ENCODE peak calls at places on chromosome 13, in nine cellular contexts. One of them, this sample, is unnamed. For H3K9me3, the result is how much of the 10 kb centered on the place peaks cover.

GRCh38 chr13:74067818-74068217 is 66.4 kb downstream of the KLF12 start:
- DNase-seq in CD8-positive, alpha-beta T cell: no peak
- DNase-seq in psoas muscle: no peak
- DNase-seq in Panc1: no peak
- DNase-seq in colonic mucosa: no peak
- DNase-seq in A549: no peak
- DNase-seq in uterus: no peak
- DNase-seq in hepatocyte: no peak
- DNase-seq in Peyer's patch: no peak
- DNase-seq in this sample: no peak

GRCh38 chr13:28163587-28163986 is 25.2 kb downstream of the PAN3 start:
- DNase-seq in Panc1: no peak
- DNase-seq in uterus: no peak
- DNase-seq in CD8-positive, alpha-beta T cell: no peak
- DNase-seq in A549: no peak
- DNase-seq in hepatocyte: no peak
- DNase-seq in Peyer's patch: no peak
- DNase-seq in psoas muscle: no peak
- DNase-seq in colonic mucosa: no peak
- DNase-seq in this sample: no peak

GRCh38 chr13:51959773-51960172 is 51.5 kb downstream of the ATP7B start:
- DNase-seq in A549: no peak
- DNase-seq in colonic mucosa: peak
- DNase-seq in psoas muscle: no peak
- DNase-seq in CD8-positive, alpha-beta T cell: no peak
- DNase-seq in Peyer's patch: peak
- DNase-seq in hepatocyte: peak
- DNase-seq in uterus: no peak
- DNase-seq in Panc1: no peak
- DNase-seq in this sample: no peak

GRCh38 chr13:49935171-49936084 is 712 bp downstream of the SPRYD7 start:
- DNase-seq in hepatocyte: peak
- DNase-seq in psoas muscle: peak
- DNase-seq in A549: peak
- DNase-seq in Peyer's patch: no peak
- DNase-seq in colonic mucosa: peak
- DNase-seq in uterus: no peak
- DNase-seq in CD8-positive, alpha-beta T cell: no peak
- DNase-seq in Panc1: no peak
- DNase-seq in this sample: peak

GRCh38 chr13:27289016-27289665 is 18.5 kb downstream of the RASL11A start:
- DNase-seq in Panc1: no peak
- DNase-seq in A549: no peak
- DNase-seq in psoas muscle: no peak
- DNase-seq in colonic mucosa: no peak
- DNase-seq in hepatocyte: no peak
- DNase-seq in uterus: no peak
- DNase-seq in CD8-positive, alpha-beta T cell: no peak
- DNase-seq in Peyer's patch: no peak
- DNase-seq in this sample: no peak

GRCh38 chr13:72504026-72504925 is 223.2 kb downstream of the MZT1 start:
- DNase-seq in Panc1: no peak
- DNase-seq in uterus: no peak
- DNase-seq in colonic mucosa: no peak
- DNase-seq in A549: no peak
- DNase-seq in CD8-positive, alpha-beta T cell: no peak
- DNase-seq in psoas muscle: no peak
- DNase-seq in Peyer's patch: no peak
- DNase-seq in hepatocyte: no peak
- DNase-seq in this sample: no peak

GRCh38 chr13:113863511-113864302 is at the start of gene GAS6:
- DNase-seq in Panc1: no peak
- DNase-seq in colonic mucosa: peak
- DNase-seq in uterus: peak
- DNase-seq in CD8-positive, alpha-beta T cell: no peak
- DNase-seq in hepatocyte: peak
- DNase-seq in A549: peak
- DNase-seq in Peyer's patch: peak
- DNase-seq in psoas muscle: peak
- DNase-seq in this sample: no peak

GRCh38 chr13:114145722-114146121 is 13.3 kb upstream of the RASA3 start:
- DNase-seq in Peyer's patch: peak
- DNase-seq in CD8-positive, alpha-beta T cell: no peak
- DNase-seq in psoas muscle: no peak
- DNase-seq in Panc1: no peak
- DNase-seq in hepatocyte: no peak
- DNase-seq in uterus: no peak
- DNase-seq in colonic mucosa: no peak
- DNase-seq in A549: no peak
- DNase-seq in this sample: no peak

GRCh38 chr13:31053098-31053497 is 108.6 kb downstream of the HSPH1 start:
- DNase-seq in uterus: no peak
- DNase-seq in hepatocyte: no peak
- DNase-seq in Peyer's patch: no peak
- DNase-seq in A549: no peak
- DNase-seq in psoas muscle: peak
- DNase-seq in colonic mucosa: no peak
- DNase-seq in Panc1: no peak
- DNase-seq in CD8-positive, alpha-beta T cell: no peak
- DNase-seq in this sample: no peak

GRCh38 chr13:75385708-75386083 is 96.3 kb downstream of the TBC1D4 start:
- DNase-seq in uterus: no peak
- DNase-seq in colonic mucosa: no peak
- DNase-seq in hepatocyte: no peak
- DNase-seq in A549: no peak
- DNase-seq in Peyer's patch: no peak
- DNase-seq in psoas muscle: no peak
- DNase-seq in CD8-positive, alpha-beta T cell: no peak
- DNase-seq in Panc1: no peak
- DNase-seq in this sample: no peak

GRCh38 chr13:75481176-75482069 is 546 bp downstream of the TBC1D4 start:
- DNase-seq in CD8-positive, alpha-beta T cell: no peak
- DNase-seq in psoas muscle: peak
- DNase-seq in colonic mucosa: peak
- DNase-seq in Peyer's patch: peak
- DNase-seq in hepatocyte: peak
- DNase-seq in uterus: peak
- DNase-seq in A549: peak
- DNase-seq in Panc1: no peak
- DNase-seq in this sample: peak

GRCh38 chr13:98681017-98681416 is 71.5 kb downstream of the SLC15A1 start:
- DNase-seq in uterus: no peak
- DNase-seq in hepatocyte: no peak
- DNase-seq in Peyer's patch: no peak
- DNase-seq in Panc1: no peak
- DNase-seq in A549: no peak
- DNase-seq in CD8-positive, alpha-beta T cell: no peak
- DNase-seq in psoas muscle: no peak
- DNase-seq in colonic mucosa: no peak
- DNase-seq in this sample: no peak

GRCh38 chr13:73138276-73138950 is 79.6 kb downstream of the KLF5 start:
- DNase-seq in A549: peak
- DNase-seq in Peyer's patch: no peak
- DNase-seq in psoas muscle: no peak
- DNase-seq in uterus: no peak
- DNase-seq in hepatocyte: peak
- DNase-seq in colonic mucosa: no peak
- DNase-seq in CD8-positive, alpha-beta T cell: no peak
- DNase-seq in Panc1: no peak
- DNase-seq in this sample: no peak

GRCh38 chr13:34466301-34466700 is 475.8 kb upstream of the NBEA start:
- DNase-seq in psoas muscle: no peak
- DNase-seq in Panc1: no peak
- DNase-seq in A549: no peak
- DNase-seq in hepatocyte: no peak
- DNase-seq in uterus: no peak
- DNase-seq in colonic mucosa: no peak
- DNase-seq in Peyer's patch: no peak
- DNase-seq in CD8-positive, alpha-beta T cell: no peak
- DNase-seq in this sample: no peak

GRCh38 chr13:68944272-68944671 is 1163.4 kb upstream of the ATXN8OS start:
- DNase-seq in Peyer's patch: no peak
- DNase-seq in CD8-positive, alpha-beta T cell: no peak
- DNase-seq in psoas muscle: no peak
- DNase-seq in uterus: no peak
- DNase-seq in A549: no peak
- DNase-seq in Panc1: no peak
- DNase-seq in hepatocyte: no peak
- DNase-seq in colonic mucosa: no peak
- DNase-seq in this sample: no peak

GRCh38 chr13:74278901-74279300 is 144.7 kb upstream of the KLF12 start:
- DNase-seq in A549: no peak
- DNase-seq in uterus: no peak
- DNase-seq in Peyer's patch: no peak
- DNase-seq in CD8-positive, alpha-beta T cell: no peak
- DNase-seq in psoas muscle: no peak
- DNase-seq in colonic mucosa: no peak
- DNase-seq in Panc1: no peak
- DNase-seq in hepatocyte: no peak
- DNase-seq in this sample: no peak

GRCh38 chr13:105773887-105774538 is 761.4 kb downstream of the EFNB2 start:
- DNase-seq in Panc1: no peak
- DNase-seq in Peyer's patch: no peak
- DNase-seq in A549: peak
- DNase-seq in uterus: no peak
- DNase-seq in psoas muscle: no peak
- DNase-seq in hepatocyte: peak
- DNase-seq in CD8-positive, alpha-beta T cell: no peak
- DNase-seq in colonic mucosa: no peak
- DNase-seq in this sample: no peak

GRCh38 chr13:105773241-105773640 is 762.2 kb downstream of the EFNB2 start:
- DNase-seq in colonic mucosa: no peak
- DNase-seq in CD8-positive, alpha-beta T cell: no peak
- DNase-seq in uterus: no peak
- DNase-seq in hepatocyte: no peak
- DNase-seq in Panc1: no peak
- DNase-seq in A549: no peak
- DNase-seq in Peyer's patch: no peak
- DNase-seq in psoas muscle: no peak
- DNase-seq in this sample: no peak

GRCh38 chr13:105778196-105778595 is 757.3 kb downstream of the EFNB2 start:
- DNase-seq in A549: no peak
- DNase-seq in Panc1: no peak
- DNase-seq in uterus: no peak
- DNase-seq in hepatocyte: peak
- DNase-seq in Peyer's patch: no peak
- DNase-seq in psoas muscle: no peak
- DNase-seq in colonic mucosa: no peak
- DNase-seq in CD8-positive, alpha-beta T cell: no peak
- DNase-seq in this sample: no peak

GRCh38 chr13:105774739-105775460 is 760.6 kb downstream of the EFNB2 start:
- DNase-seq in psoas muscle: no peak
- DNase-seq in colonic mucosa: no peak
- DNase-seq in hepatocyte: peak
- DNase-seq in Panc1: no peak
- DNase-seq in uterus: no peak
- DNase-seq in CD8-positive, alpha-beta T cell: no peak
- DNase-seq in Peyer's patch: no peak
- DNase-seq in A549: peak
- DNase-seq in this sample: no peak
- H3K9me3 ChIP-seq in psoas muscle: under half
- H3K9me3 ChIP-seq in colonic mucosa: under half
- H3K9me3 ChIP-seq in hepatocyte: under half
- H3K9me3 ChIP-seq in Panc1: under half
- H3K9me3 ChIP-seq in uterus: under half
- H3K9me3 ChIP-seq in CD8-positive, alpha-beta T cell: under half
- H3K9me3 ChIP-seq in Peyer's patch: under half
- H3K9me3 ChIP-seq in A549: under half
- H3K9me3 ChIP-seq in this sample: under half

GRCh38 chr13:111961236-111961635 is 105.7 kb upstream of the SOX1 start:
- DNase-seq in hepatocyte: no peak
- DNase-seq in Panc1: no peak
- DNase-seq in A549: no peak
- DNase-seq in CD8-positive, alpha-beta T cell: no peak
- DNase-seq in colonic mucosa: no peak
- DNase-seq in psoas muscle: no peak
- DNase-seq in uterus: no peak
- DNase-seq in Peyer's patch: peak
- DNase-seq in this sample: no peak
- H3K9me3 ChIP-seq in hepatocyte: under half
- H3K9me3 ChIP-seq in Panc1: under half
- H3K9me3 ChIP-seq in A549: under half
- H3K9me3 ChIP-seq in CD8-positive, alpha-beta T cell: under half
- H3K9me3 ChIP-seq in colonic mucosa: under half
- H3K9me3 ChIP-seq in psoas muscle: under half
- H3K9me3 ChIP-seq in uterus: under half
- H3K9me3 ChIP-seq in Peyer's patch: under half
- H3K9me3 ChIP-seq in this sample: under half

GRCh38 chr13:111865046-111865445 is 201.9 kb upstream of the SOX1 start:
- DNase-seq in CD8-positive, alpha-beta T cell: no peak
- DNase-seq in psoas muscle: no peak
- DNase-seq in hepatocyte: no peak
- DNase-seq in A549: no peak
- DNase-seq in Panc1: no peak
- DNase-seq in uterus: no peak
- DNase-seq in Peyer's patch: no peak
- DNase-seq in colonic mucosa: no peak
- DNase-seq in this sample: no peak

GRCh38 chr13:111862836-111863815 is 203.8 kb upstream of the SOX1 start:
- DNase-seq in Panc1: no peak
- DNase-seq in A549: no peak
- DNase-seq in psoas muscle: no peak
- DNase-seq in colonic mucosa: no peak
- DNase-seq in hepatocyte: no peak
- DNase-seq in uterus: no peak
- DNase-seq in Peyer's patch: no peak
- DNase-seq in CD8-positive, alpha-beta T cell: no peak
- DNase-seq in this sample: no peak

GRCh38 chr13:111865826-111866225 is 201.1 kb upstream of the SOX1 start:
- DNase-seq in Panc1: no peak
- DNase-seq in psoas muscle: no peak
- DNase-seq in hepatocyte: no peak
- DNase-seq in CD8-positive, alpha-beta T cell: no peak
- DNase-seq in uterus: no peak
- DNase-seq in Peyer's patch: no peak
- DNase-seq in A549: no peak
- DNase-seq in colonic mucosa: no peak
- DNase-seq in this sample: no peak

GRCh38 chr13:111866731-111867245 is 200.2 kb upstream of the SOX1 start:
- DNase-seq in CD8-positive, alpha-beta T cell: no peak
- DNase-seq in psoas muscle: no peak
- DNase-seq in colonic mucosa: no peak
- DNase-seq in Peyer's patch: no peak
- DNase-seq in hepatocyte: no peak
- DNase-seq in uterus: no peak
- DNase-seq in A549: no peak
- DNase-seq in Panc1: no peak
- DNase-seq in this sample: no peak

GRCh38 chr13:111864566-111864965 is 202.4 kb upstream of the SOX1 start:
- DNase-seq in Panc1: no peak
- DNase-seq in psoas muscle: no peak
- DNase-seq in A549: no peak
- DNase-seq in uterus: no peak
- DNase-seq in colonic mucosa: no peak
- DNase-seq in Peyer's patch: no peak
- DNase-seq in CD8-positive, alpha-beta T cell: no peak
- DNase-seq in hepatocyte: no peak
- DNase-seq in this sample: no peak
- H3K9me3 ChIP-seq in Panc1: under half
- H3K9me3 ChIP-seq in psoas muscle: under half
- H3K9me3 ChIP-seq in A549: under half
- H3K9me3 ChIP-seq in uterus: under half
- H3K9me3 ChIP-seq in colonic mucosa: under half
- H3K9me3 ChIP-seq in Peyer's patch: under half
- H3K9me3 ChIP-seq in CD8-positive, alpha-beta T cell: under half
- H3K9me3 ChIP-seq in hepatocyte: under half
- H3K9me3 ChIP-seq in this sample: under half

GRCh38 chr13:29187584-29187983 is 367.4 kb downstream of the MTUS2 start:
- DNase-seq in uterus: no peak
- DNase-seq in hepatocyte: no peak
- DNase-seq in psoas muscle: no peak
- DNase-seq in Panc1: no peak
- DNase-seq in Peyer's patch: no peak
- DNase-seq in CD8-positive, alpha-beta T cell: no peak
- DNase-seq in A549: no peak
- DNase-seq in colonic mucosa: no peak
- DNase-seq in this sample: no peak
- H3K9me3 ChIP-seq in uterus: under half
- H3K9me3 ChIP-seq in hepatocyte: under half
- H3K9me3 ChIP-seq in psoas muscle: under half
- H3K9me3 ChIP-seq in Panc1: under half
- H3K9me3 ChIP-seq in Peyer's patch: under half
- H3K9me3 ChIP-seq in CD8-positive, alpha-beta T cell: under half
- H3K9me3 ChIP-seq in A549: under half
- H3K9me3 ChIP-seq in colonic mucosa: under half
- H3K9me3 ChIP-seq in this sample: under half